ENCODE peak calls at places on chromosome X, in four cellular contexts. One of them, this sample, is unnamed.

GRCh38 chrX:82732861-82733260 is 775.2 kb upstream of the POU3F4 start:
- DNase-seq in H54: no peak
- DNase-seq in NCI-H1417: no peak
- DNase-seq in GM23248: no peak
- DNase-seq in this sample: no peak

GRCh38 chrX:36957425-36958328 is 50.5 kb upstream of the FAM47C start:
- DNase-seq in H54: no peak
- DNase-seq in NCI-H1417: no peak
- DNase-seq in GM23248: no peak
- DNase-seq in this sample: no peak

GRCh38 chrX:1401611-1402430 is 9.9 kb upstream of the SLC25A6 start:
- DNase-seq in H54: no peak
- DNase-seq in GM23248: no peak
- DNase-seq in NCI-H1417: no peak
- DNase-seq in this sample: no peak

GRCh38 chrX:2933125-2933900 is 4.2 kb upstream of the ARSD start:
- DNase-seq in NCI-H1417: no peak
- DNase-seq in H54: no peak
- DNase-seq in GM23248: no peak
- DNase-seq in this sample: no peak

GRCh38 chrX:151692825-151693224 is 2.4 kb upstream of the PRRG3 start:
- DNase-seq in GM23248: no peak
- DNase-seq in H54: no peak
- DNase-seq in NCI-H1417: no peak
- DNase-seq in this sample: no peak

GRCh38 chrX:2676794-2677675 is 14.1 kb upstream of the CD99 start:
- DNase-seq in H54: no peak
- DNase-seq in GM23248: peak; percentile 58
- DNase-seq in NCI-H1417: no peak
- DNase-seq in this sample: peak; percentile 26

GRCh38 chrX:3711331-3711917 is 2.0 kb downstream of the PRKX start:
- DNase-seq in H54: no peak
- DNase-seq in NCI-H1417: no peak
- DNase-seq in GM23248: no peak
- DNase-seq in this sample: peak; percentile 0

GRCh38 chrX:13009256-13009655 is 34.3 kb downstream of the TMSB4X start:
- DNase-seq in NCI-H1417: no peak
- DNase-seq in GM23248: peak; percentile 20
- DNase-seq in H54: no peak
- DNase-seq in this sample: no peak

GRCh38 chrX:153539979-153540358 is 22.5 kb downstream of the ATP2B3 start:
- DNase-seq in GM23248: no peak
- DNase-seq in NCI-H1417: no peak
- DNase-seq in H54: no peak
- DNase-seq in this sample: no peak

GRCh38 chrX:140712413-140713173 is 3.0 kb downstream of the LINC00632 start:
- DNase-seq in H54: peak; percentile 12
- DNase-seq in GM23248: peak; percentile 50
- DNase-seq in NCI-H1417: peak; percentile 76
- DNase-seq in this sample: peak; percentile 72

GRCh38 chrX:125436855-125437254 is 117.2 kb downstream of the TEX13C start:
- DNase-seq in NCI-H1417: peak; percentile 60
- DNase-seq in GM23248: peak; percentile 7
- DNase-seq in H54: no peak
- DNase-seq in this sample: no peak

GRCh38 chrX:104922206-104922621 is 298.3 kb downstream of the TEX13A start:
- DNase-seq in GM23248: peak; percentile 66
- DNase-seq in H54: peak; percentile 26
- DNase-seq in NCI-H1417: peak; percentile 81
- DNase-seq in this sample: peak; percentile 61

GRCh38 chrX:135411893-135412292 is 9.9 kb upstream of the SMIM10L2A start:
- DNase-seq in NCI-H1417: no peak
- DNase-seq in GM23248: peak; percentile 1
- DNase-seq in H54: no peak
- DNase-seq in this sample: no peak

GRCh38 chrX:110851780-110852179 is 56.2 kb upstream of the CHRDL1 start:
- DNase-seq in GM23248: peak; percentile 66
- DNase-seq in H54: peak; percentile 7
- DNase-seq in NCI-H1417: no peak
- DNase-seq in this sample: peak; percentile 60

GRCh38 chrX:24266996-24267395 is 46.9 kb downstream of the SUPT20HL2 start:
- DNase-seq in GM23248: peak; percentile 69
- DNase-seq in H54: no peak
- DNase-seq in NCI-H1417: no peak
- DNase-seq in this sample: peak; percentile 83

GRCh38 chrX:102696303-102696702 is 15.9 kb upstream of the GPRASP2 start:
- DNase-seq in H54: no peak
- DNase-seq in GM23248: no peak
- DNase-seq in NCI-H1417: no peak
- DNase-seq in this sample: no peak

GRCh38 chrX:8724176-8724757 is 7.7 kb downstream of the ANOS1 start:
- DNase-seq in GM23248: no peak
- DNase-seq in NCI-H1417: no peak
- DNase-seq in H54: no peak
- DNase-seq in this sample: peak; percentile 19

GRCh38 chrX:42189601-42190000 is 266.2 kb upstream of the CASK start:
- DNase-seq in NCI-H1417: no peak
- DNase-seq in GM23248: no peak
- DNase-seq in H54: no peak
- DNase-seq in this sample: no peak

GRCh38 chrX:149495573-149496071 is 9.5 kb downstream of the IDS start:
- DNase-seq in H54: peak; percentile 40
- DNase-seq in GM23248: peak; percentile 89
- DNase-seq in NCI-H1417: no peak
- DNase-seq in this sample: peak; percentile 87